ENCODE peak calls at places on chromosomes 6 and 20, in five cellular contexts. N is IMR-90, L is brain microvascular endothelial cell, I is ascending aorta, R is HFF-Myc. F is an unnamed sample.
A peak's percentile ranks its signal among the peaks of the same experiment; 100 is the strongest.

GRCh38 chr6:87846446-87846845 is 144.4 kb upstream of the AKIRIN2 start:
- DNase-seq in I (no peak), N (no peak), R (no peak), L (no peak), F (no peak)

GRCh38 chr20:63084563-63084927 is 77.8 kb upstream of the BHLHE23 start:
- DNase-seq in I (no peak), R (no peak), L (no peak), N (no peak), F (no peak)

GRCh38 chr20:21693322-21693721 is 12.1 kb upstream of the PAX1 start:
- DNase-seq in N (no peak), L (no peak), R (no peak), I (no peak), F (no peak)

GRCh38 chr6:147438758-147439528 is 69.5 kb upstream of the SAMD5 start:
- DNase-seq in R (no peak), L (no peak), N (no peak), I (no peak), F (no peak)

GRCh38 chr6:163986313-163986712 is 571.8 kb downstream of the QKI start:
- DNase-seq in L (peak; percentile 38), R (no peak), I (no peak), N (peak; percentile 30), F (no peak)

GRCh38 chr6:17816921-17817611 is 110.3 kb upstream of the NUP153 start:
- DNase-seq in I (no peak), R (no peak), N (peak; percentile 75), L (no peak), F (peak; percentile 22)

GRCh38 chr6:111456208-111456607 is 26.8 kb downstream of the REV3L start:
- DNase-seq in R (no peak), I (no peak), L (no peak), N (peak; percentile 46), F (no peak)

GRCh38 chr20:64038579-64039292 is 2.8 kb downstream of the C20orf204 start:
- DNase-seq in N (peak; percentile 67), L (peak; percentile 18), R (no peak), I (no peak), F (peak; percentile 90)

GRCh38 chr6:112144145-112144926 is 56.9 kb downstream of the FAM229B start:
- DNase-seq in I (no peak), N (peak; percentile 5), L (no peak), R (peak; percentile 63), F (no peak)

GRCh38 chr6:88492241-88492640 is 326.1 kb upstream of the CNR1 start:
- DNase-seq in R (no peak), N (no peak), L (no peak), I (no peak), F (no peak)

GRCh38 chr6:3061501-3061941 is 6.8 kb upstream of the RIPK1 start:
- DNase-seq in N (peak; percentile 84), L (peak; percentile 89), R (no peak), I (no peak), F (no peak)
- TF ChIP-seq CTCF in N (peak; percentile 39), L (peak; percentile 33), R (no peak), I (no peak), F (no peak)

GRCh38 chr6:28553986-28554881 is 28.6 kb downstream of the GPX5 start:
- DNase-seq in R (no peak), N (no peak), I (no peak), L (no peak), F (peak; percentile 57)
- H3K4me3 ChIP-seq in R (no peak overlapping the region), N (no peak overlapping the region), I (no peak overlapping the region), L (peak overlapping the region; percentile 20), F (no peak overlapping the region)

GRCh38 chr6:119116712-119117281 is 38.3 kb upstream of the FAM184A start:
- DNase-seq in N (no peak), I (no peak), L (no peak), R (no peak), F (no peak)
- TF ChIP-seq CTCF in N (no peak), I (no peak), L (peak; percentile 54), R (peak; percentile 20), F (peak; percentile 2)

DNA sequence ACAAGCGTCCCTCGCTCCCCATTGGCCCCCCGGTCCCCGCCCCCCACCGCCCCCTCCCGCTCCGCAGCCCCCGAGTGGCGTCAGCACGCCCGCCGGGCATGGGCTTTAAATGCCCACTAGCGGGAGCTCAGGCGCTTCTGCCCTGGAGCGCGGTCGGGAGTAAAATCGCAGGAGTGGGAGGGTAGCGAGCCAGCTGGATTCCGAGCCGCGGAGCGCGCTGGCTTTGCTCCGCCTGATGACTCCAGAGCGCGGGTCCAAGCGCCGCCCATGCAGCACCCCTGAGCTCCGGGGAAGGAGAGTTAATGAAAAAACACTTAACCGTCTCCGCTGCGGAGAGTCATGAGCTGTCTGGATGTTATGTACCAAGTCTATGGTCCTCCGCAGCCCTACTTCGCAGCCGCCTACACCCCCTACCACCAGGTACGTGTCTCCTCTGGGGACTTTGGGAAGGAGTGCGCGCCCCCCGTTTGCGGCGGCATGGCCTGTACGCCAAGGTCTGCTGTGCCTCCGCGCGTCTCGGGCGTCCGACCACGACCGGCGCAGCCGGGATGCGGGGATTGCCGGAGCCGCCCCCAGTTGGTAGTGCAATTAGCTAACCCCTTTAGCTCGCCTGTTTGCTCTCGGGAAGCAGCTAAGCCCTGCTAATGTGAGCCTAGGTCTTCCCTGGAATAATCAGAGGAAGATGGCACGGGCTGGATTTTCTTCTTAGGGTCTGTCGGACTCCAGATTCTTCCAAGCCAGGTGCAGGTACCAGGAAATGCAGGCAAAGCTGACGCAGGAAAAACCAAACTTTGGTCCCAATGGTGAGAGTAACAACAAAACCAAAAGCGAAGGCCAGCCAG is at the start of gene VGLL2:
- DNase-seq in R (no peak), N (peak; percentile 18), I (no peak), L (no peak), F (peak; percentile 74)
- H3K4me3 ChIP-seq in R (peak within 1 kb of the TSS; percentile 12), N (peak within 1 kb of the TSS; percentile 24), I (peak within 1 kb of the TSS; percentile 61), L (peak within 1 kb of the TSS; percentile 29), F (peak within 1 kb of the TSS; percentile 70)

GRCh38 chr6:26312096-26312463 is 52.9 kb upstream of the BTN3A2 start:
- DNase-seq in N (no peak), L (no peak), I (no peak), R (no peak), F (no peak)

GRCh38 chr6:26315274-26315673 is 49.7 kb upstream of the BTN3A2 start:
- DNase-seq in N (no peak), I (no peak), R (no peak), L (no peak), F (no peak)

GRCh38 chr6:26311385-26312095 is 53.5 kb upstream of the BTN3A2 start:
- DNase-seq in N (peak; percentile 73), I (no peak), L (peak; percentile 73), R (no peak), F (peak; percentile 75)

GRCh38 chr6:26311012-26311384 is 54.0 kb upstream of the BTN3A2 start:
- DNase-seq in N (peak; percentile 59), I (no peak), R (no peak), L (peak; percentile 80), F (no peak)

DNA sequence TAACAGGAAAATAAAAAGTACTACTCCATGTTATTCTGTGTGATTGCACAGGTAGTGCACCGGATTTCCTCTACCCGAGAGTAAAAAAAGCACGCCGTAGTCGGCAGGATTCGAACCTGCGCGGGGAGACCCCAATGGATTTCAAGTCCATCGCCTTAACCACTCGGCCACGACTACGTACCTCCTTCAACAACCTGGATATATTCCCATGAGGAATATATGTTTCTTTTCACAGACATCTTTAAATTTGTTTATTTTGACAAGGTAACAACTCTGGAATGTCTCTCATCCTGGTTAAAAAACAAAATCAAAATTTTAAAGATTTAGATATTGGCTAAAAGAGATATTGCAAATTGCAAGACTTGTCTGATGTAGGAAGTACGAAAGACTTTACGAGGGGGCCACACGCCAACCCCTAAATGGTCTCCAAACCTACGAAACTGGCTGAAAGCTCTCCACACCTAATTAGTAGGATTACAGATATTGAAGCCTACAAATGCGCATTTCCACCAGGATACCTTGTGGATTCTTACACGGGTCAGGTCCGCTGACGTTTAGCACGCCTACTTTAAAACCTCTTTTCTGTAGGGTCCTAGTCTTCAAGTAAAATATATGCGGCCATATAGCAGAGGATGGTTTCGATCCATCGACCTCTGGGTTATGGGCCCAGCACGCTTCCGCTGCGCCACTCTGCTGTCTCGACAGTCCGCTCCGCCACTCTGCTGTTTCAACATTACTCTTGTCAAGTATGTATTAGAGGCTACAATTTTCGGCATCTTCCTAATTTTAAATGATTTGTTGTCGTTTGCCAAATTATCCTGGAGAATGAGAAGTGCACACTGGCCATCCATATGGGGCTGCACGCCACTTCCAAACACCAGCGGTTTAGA is 52.3 kb upstream of the BTN3A2 start:
- DNase-seq in R (peak; percentile 89), L (peak; percentile 93), N (peak; percentile 95), I (peak; percentile 39), F (peak; percentile 90)
- TF ChIP-seq CTCF in R (no peak), L (no peak), N (no peak), I (no peak), F (no peak)

GRCh38 chr6:108168026-108168463 is 2.2 kb downstream of the NR2E1 start:
- DNase-seq in L (no peak), I (no peak), N (no peak), R (no peak), F (no peak)
- H3K4me3 ChIP-seq in L (no peak overlapping the region), I (peak overlapping the region; percentile 41), N (no peak overlapping the region), R (no peak overlapping the region), F (no peak overlapping the region)

DNA sequence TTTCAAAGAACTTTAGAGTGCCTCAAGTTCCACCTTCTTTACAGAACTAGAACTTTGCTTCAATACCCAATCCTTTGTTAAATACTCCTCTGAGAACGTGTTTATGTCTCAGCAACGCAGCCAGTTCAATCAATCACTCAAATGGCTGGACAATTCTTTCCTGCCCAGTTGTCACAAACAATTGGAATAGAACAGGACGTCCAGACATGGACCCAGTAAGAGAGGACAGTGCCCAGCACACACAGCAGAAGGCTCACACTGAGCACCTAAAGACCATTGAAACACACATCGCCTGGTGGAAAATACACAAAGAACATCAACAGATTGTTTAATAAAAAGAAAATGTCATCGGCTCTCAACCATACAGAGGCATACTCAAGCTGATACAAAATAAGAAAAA is 140.6 kb downstream of the TTLL2 start:
- DNase-seq in N (no peak), I (no peak), R (no peak), L (no peak), F (no peak)
- TF ChIP-seq CTCF in N (no peak), I (no peak), R (no peak), L (no peak), F (no peak)

F was measured in hepatocyte.